ENCODE peak calls at places on chromosome 11, in six cellular contexts. H, X, W, O, K and J are unnamed samples.

GRCh38 chr11:114159320-114159719 is 99.8 kb downstream of the ZBTB16 start:
- DNase-seq in K (no peak), X (no peak), O (no peak), W (no peak), H (no peak), J (no peak)

GRCh38 chr11:66363805-66364535 is 7.6 kb downstream of the SLC29A2 start:
- DNase-seq in W (peak), O (no peak), H (peak), K (peak), X (no peak), J (peak)

GRCh38 chr11:113839842-113840241 is 35.5 kb downstream of the USP28 start:
- DNase-seq in O (no peak), X (no peak), K (peak), W (no peak), H (no peak), J (no peak)

GRCh38 chr11:127474735-127475134 is 474.2 kb upstream of the KIRREL3 start:
- DNase-seq in K (no peak), H (no peak), O (no peak), W (no peak), X (no peak), J (no peak)

GRCh38 chr11:61899146-61899841 is 7.9 kb upstream of the FADS3 start:
- DNase-seq in O (peak), W (peak), X (peak), K (peak), H (peak), J (peak)

GRCh38 chr11:69642549-69642912 is 1.6 kb downstream of the CCND1 start:
- DNase-seq in O (no peak), K (no peak), H (no peak), X (no peak), W (peak), J (no peak)

GRCh38 chr11:22192642-22193347 is at the start of gene ANO5:
- DNase-seq in X (no peak), H (peak), K (peak), W (peak), O (peak), J (no peak)

GRCh38 chr11:128575956-128576340 is 11.4 kb downstream of the ETS1 start:
- DNase-seq in H (no peak), X (no peak), O (no peak), W (no peak), K (no peak), J (no peak)

GRCh38 chr11:116070555-116070954 is 566.3 kb upstream of the CADM1 start:
- DNase-seq in O (no peak), W (no peak), K (no peak), H (no peak), X (no peak), J (no peak)

GRCh38 chr11:75576445-75577049 is 14.5 kb downstream of the SERPINH1 start:
- DNase-seq in O (peak), W (peak), K (peak), X (peak), H (no peak), J (no peak)

GRCh38 chr11:128422576-128423370 is 164.6 kb downstream of the ETS1 start:
- DNase-seq in H (no peak), W (no peak), K (no peak), O (no peak), X (no peak), J (no peak)

GRCh38 chr11:95516786-95517185 is 272.8 kb downstream of the FAM76B start:
- DNase-seq in W (no peak), X (no peak), H (no peak), K (no peak), O (no peak), J (no peak)

GRCh38 chr11:103892603-103893002 is 143.8 kb upstream of the DDI1 start:
- DNase-seq in K (no peak), W (no peak), O (no peak), X (no peak), H (peak), J (peak)

GRCh38 chr11:65606876-65607613 is 7.0 kb downstream of the MAP3K11 start:
- DNase-seq in K (peak), O (peak), W (peak), X (peak), H (peak), J (no peak)

GRCh38 chr11:119608781-119609180 is 120.2 kb downstream of the NECTIN1 start:
- DNase-seq in X (no peak), K (no peak), W (no peak), H (no peak), O (no peak), J (no peak)

GRCh38 chr11:118939948-118940598 is 14.3 kb upstream of the BCL9L start:
- DNase-seq in K (peak), X (no peak), O (no peak), H (no peak), W (peak), J (no peak)

GRCh38 chr11:113240389-113240788 is 74.0 kb upstream of the TTC12 start:
- DNase-seq in W (no peak), K (no peak), X (no peak), O (no peak), H (no peak), J (no peak)

GRCh38 chr11:70881948-70882715 is 370.2 kb downstream of the SHANK2 start:
- DNase-seq in K (no peak), H (no peak), X (no peak), W (no peak), O (no peak), J (no peak)

GRCh38 chr11:134475951-134476350 is 63.9 kb upstream of the B3GAT1 start:
- DNase-seq in O (no peak), W (no peak), H (no peak), X (no peak), K (no peak), J (no peak)

GRCh38 chr11:122317337-122317736 is 201.3 kb upstream of the BLID start:
- DNase-seq in W (no peak), H (no peak), O (no peak), X (no peak), K (no peak), J (no peak)

GRCh38 chr11:63998558-63999348 is 12.5 kb downstream of the OTUB1 start:
- DNase-seq in H (no peak), W (no peak), O (peak), X (no peak), K (no peak), J (no peak)

GRCh38 chr11:11532574-11532973 is 89.2 kb downstream of the GALNT18 start:
- DNase-seq in W (no peak), H (no peak), X (no peak), O (no peak), K (no peak), J (no peak)

GRCh38 chr11:64620286-64620962 is 29.4 kb downstream of the SLC22A12 start:
- DNase-seq in X (no peak), K (no peak), H (no peak), W (no peak), O (peak), J (no peak)

GRCh38 chr11:125464266-125464662 is 31.8 kb downstream of the FEZ1 start:
- DNase-seq in H (peak), X (no peak), W (peak), K (no peak), O (no peak), J (no peak)

GRCh38 chr11:119315139-119316016 is 1.6 kb downstream of the MCAM start:
- DNase-seq in O (no peak), K (no peak), X (no peak), H (no peak), W (no peak), J (no peak)

GRCh38 chr11:17781626-17782025 is 47.0 kb downstream of the KCNC1 start:
- DNase-seq in X (no peak), W (no peak), O (no peak), H (no peak), K (no peak), J (no peak)

GRCh38 chr11:65870706-65871681 is 1.6 kb downstream of the EFEMP2 start:
- DNase-seq in H (no peak), X (no peak), W (no peak), K (no peak), O (peak), J (no peak)

GRCh38 chr11:83054904-83055380 is 16.8 kb downstream of the RAB30 start:
- DNase-seq in X (no peak), W (no peak), H (no peak), K (no peak), O (no peak), J (no peak)

GRCh38 chr11:86891020-86891419 is 64.2 kb downstream of the FZD4 start:
- DNase-seq in X (no peak), K (no peak), W (no peak), O (no peak), H (no peak), J (no peak)

GRCh38 chr11:69504576-69505420 is 23.3 kb downstream of the LINC01488 start:
- DNase-seq in O (no peak), H (no peak), K (no peak), X (no peak), W (no peak), J (no peak)

GRCh38 chr11:111406091-111406490 is 27.0 kb upstream of the POU2AF1 start:
- DNase-seq in K (no peak), O (no peak), H (no peak), W (no peak), X (no peak), J (no peak)
- TF ChIP-seq POLR2A in K (no peak), O (no peak), H (no peak), W (no peak), X (no peak), J (no peak)

GRCh38 chr11:73596547-73596946 is 1.4 kb downstream of the FAM168A start:
- DNase-seq in K (no peak), X (no peak), W (no peak), H (no peak), O (no peak), J (no peak)

GRCh38 chr11:73592640-73593039 is 5.3 kb downstream of the FAM168A start:
- DNase-seq in W (no peak), X (no peak), O (no peak), K (no peak), H (no peak), J (no peak)

GRCh38 chr11:73597340-73597955 is 464 bp downstream of the FAM168A start:
- DNase-seq in W (no peak), O (no peak), K (no peak), H (no peak), X (no peak), J (no peak)

GRCh38 chr11:73598719-73599379 is 937 bp upstream of the FAM168A start:
- DNase-seq in X (no peak), W (no peak), K (no peak), O (no peak), H (no peak), J (no peak)

GRCh38 chr11:73597956-73598718 is at the start of gene FAM168A:
- DNase-seq in H (peak), X (peak), W (peak), O (peak), K (peak), J (peak)
- TF ChIP-seq POLR2A in H (peak), X (no peak), W (peak), O (peak), K (peak), J (peak)

GRCh38 chr11:121054266-121054665 is 30.4 kb downstream of the TBCEL start:
- DNase-seq in K (no peak), W (no peak), O (no peak), X (no peak), H (no peak), J (no peak)

GRCh38 chr11:121057922-121058321 is 34.0 kb downstream of the TBCEL start:
- DNase-seq in X (no peak), O (no peak), K (no peak), H (no peak), W (no peak), J (no peak)

GRCh38 chr11:121048464-121049233 is 24.7 kb downstream of the TBCEL start:
- DNase-seq in W (no peak), O (no peak), H (no peak), K (no peak), X (no peak), J (no peak)

GRCh38 chr11:121055076-121055475 is 31.2 kb downstream of the TBCEL start:
- DNase-seq in W (no peak), H (no peak), O (no peak), K (no peak), X (no peak), J (no peak)

GRCh38 chr11:121053244-121053643 is 29.3 kb downstream of the TBCEL start:
- DNase-seq in W (no peak), K (no peak), X (no peak), H (no peak), O (no peak), J (no peak)
- TF ChIP-seq POLR2A in W (no peak), K (no peak), X (no peak), H (no peak), O (no peak), J (no peak)

GRCh38 chr11:68260484-68260883 is 11.3 kb downstream of the C11orf24 start:
- DNase-seq in W (no peak), K (no peak), O (no peak), X (no peak), H (no peak), J (no peak)
- TF ChIP-seq POLR2A in W (no peak), K (no peak), O (no peak), X (no peak), H (no peak), J (no peak)

DNA sequence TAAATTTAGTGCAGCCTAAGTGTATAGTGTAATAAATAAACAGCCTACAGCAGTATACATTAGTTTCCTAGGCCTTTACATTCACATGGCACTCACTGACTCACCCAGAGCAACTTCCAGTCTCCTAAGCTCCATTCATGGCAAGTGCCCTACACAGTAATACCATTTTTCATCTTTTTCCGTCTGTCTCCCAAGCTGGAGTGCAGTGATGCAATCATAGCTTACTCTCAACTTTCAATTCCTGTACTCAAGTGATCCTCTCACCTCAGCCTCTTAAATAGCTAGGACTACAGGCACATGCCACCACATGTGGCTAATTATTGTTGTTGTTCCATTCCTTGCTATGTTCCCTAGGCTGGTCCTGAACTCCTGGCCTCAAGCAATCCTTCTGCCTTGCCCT is 54.4 kb downstream of the FCHSD2 start:
- DNase-seq in X (no peak), H (no peak), O (no peak), K (no peak), W (no peak), J (no peak)
- TF ChIP-seq POLR2A in X (no peak), H (no peak), O (no peak), K (no peak), W (no peak), J (no peak)

GRCh38 chr11:14644396-14645246 is 1.0 kb downstream of the PDE3B start:
- DNase-seq in X (no peak), H (peak), W (peak), O (no peak), K (peak), J (no peak)

GRCh38 chr11:14645247-14645912 is 1.8 kb downstream of the PDE3B start:
- DNase-seq in W (peak), X (no peak), H (peak), K (no peak), O (no peak), J (peak)

GRCh38 chr11:14642453-14642852 is 1.2 kb upstream of the PDE3B start:
- DNase-seq in W (peak), X (no peak), H (no peak), O (no peak), K (no peak), J (no peak)

GRCh38 chr11:14642873-14643696 is 519 bp upstream of the PDE3B start:
- DNase-seq in X (no peak), O (no peak), W (peak), K (no peak), H (no peak), J (no peak)

DNA sequence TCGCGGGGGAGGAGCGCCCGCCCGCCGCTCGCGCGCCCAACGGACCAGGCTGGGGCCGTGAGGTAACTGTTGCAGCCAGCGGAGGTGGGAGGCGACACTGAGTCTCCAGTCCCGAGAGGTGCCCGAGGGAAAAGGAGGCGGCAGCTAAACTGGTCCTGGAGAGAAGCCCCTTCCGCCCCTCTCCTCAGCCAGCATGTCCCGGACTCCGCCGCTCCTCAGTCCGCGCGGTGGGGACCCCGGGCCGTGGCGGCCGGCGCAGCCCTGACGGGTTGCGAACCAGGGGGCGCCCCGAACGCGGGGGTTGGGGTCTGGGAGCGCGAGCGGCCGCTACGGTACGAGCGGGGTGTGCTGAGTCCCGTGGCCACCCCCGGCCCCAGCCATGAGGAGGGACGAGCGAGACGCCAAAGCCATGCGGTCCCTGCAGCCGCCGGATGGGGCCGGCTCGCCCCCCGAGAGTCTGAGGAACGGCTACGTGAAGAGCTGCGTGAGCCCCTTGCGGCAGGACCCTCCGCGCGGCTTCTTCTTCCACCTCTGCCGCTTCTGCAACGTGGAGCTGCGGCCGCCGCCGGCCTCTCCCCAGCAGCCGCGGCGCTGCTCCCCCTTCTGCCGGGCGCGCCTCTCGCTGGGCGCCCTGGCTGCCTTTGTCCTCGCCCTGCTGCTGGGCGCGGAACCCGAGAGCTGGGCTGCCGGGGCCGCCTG is at the start of gene PDE3B:
- DNase-seq in O (peak), H (peak), X (peak), K (peak), W (peak), J (no peak)
- TF ChIP-seq POLR2A in O (no peak), H (peak), X (no peak), K (no peak), W (peak), J (no peak)

GRCh38 chr11:72813740-72814138 is 472 bp upstream of the ATG16L2 start:
- DNase-seq in O (no peak), H (peak), K (peak), X (peak), W (peak), J (peak)
- TF ChIP-seq POLR2A in O (peak), H (peak), K (peak), X (no peak), W (peak), J (peak)

DNA sequence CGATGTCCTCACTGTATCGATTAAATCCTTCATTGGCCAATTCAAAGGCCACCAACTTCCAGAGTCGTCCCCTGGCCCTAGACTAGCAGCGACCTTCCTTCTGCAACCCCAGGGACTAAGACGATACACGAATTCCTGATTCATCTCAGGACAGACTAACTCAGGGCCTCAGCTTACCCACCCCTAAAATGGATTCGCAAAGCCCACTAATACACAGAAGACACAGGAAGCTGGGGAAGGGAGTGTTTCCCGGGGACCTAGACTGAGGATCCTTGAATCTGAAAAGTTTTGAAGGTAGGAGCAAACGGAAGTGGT is 509 bp downstream of the LAMTOR1 start:
- DNase-seq in K (no peak), H (no peak), W (no peak), X (no peak), O (no peak), J (no peak)
- TF ChIP-seq POLR2A in K (no peak), H (no peak), W (no peak), X (no peak), O (no peak), J (no peak)

GRCh38 chr11:59171508-59172322 is at the start of gene DTX4:
- DNase-seq in O (peak), H (peak), X (peak), K (peak), W (peak), J (peak)
- TF ChIP-seq POLR2A in O (peak), H (peak), X (no peak), K (peak), W (no peak), J (no peak)

GRCh38 chr11:1916132-1916985 is 3.1 kb upstream of the TNNT3 start:
- DNase-seq in W (no peak), H (no peak), X (no peak), O (no peak), K (peak), J (no peak)
- TF ChIP-seq POLR2A in W (no peak), H (no peak), X (no peak), O (no peak), K (peak), J (no peak)